ENCODE peak calls at places on chromosomes 3 and 15, in five cellular contexts. R, G, D, T and Z are unnamed samples.

GRCh38 chr15:82040862-82041261 is 5.0 kb downstream of the MEX3B start:
- DNase-seq in R (no peak), G (no peak), D (no peak), T (no peak), Z (no peak)

GRCh38 chr15:41620536-41621199 is 39.5 kb upstream of the MGA start:
- DNase-seq in R (no peak), G (no peak), D (no peak), T (no peak), Z (no peak)

GRCh38 chr3:128970741-128971048 is 23.2 kb downstream of the CFAP92 start:
- DNase-seq in R (no peak), G (no peak), D (no peak), T (no peak), Z (no peak)

GRCh38 chr3:64184621-64185020 is 40.6 kb downstream of the PRICKLE2 start:
- DNase-seq in R (no peak), G (peak; percentile 49), D (no peak), T (no peak), Z (no peak)

GRCh38 chr15:80536231-80536630 is 132.0 kb downstream of the ARNT2 start:
- DNase-seq in R (no peak), G (no peak), D (no peak), T (no peak), Z (no peak)

GRCh38 chr15:68229386-68230156 is at the start of gene CLN6:
- DNase-seq in R (peak; percentile 66), G (peak; percentile 50), D (peak; percentile 78), T (peak; percentile 94), Z (no peak)

GRCh38 chr15:92466834-92467233 is 73.2 kb downstream of the ST8SIA2 start:
- DNase-seq in R (no peak), G (no peak), D (no peak), T (no peak), Z (no peak)

GRCh38 chr3:14482271-14482721 is 57.8 kb downstream of the GRIP2 start:
- DNase-seq in R (no peak), G (no peak), D (no peak), T (no peak), Z (no peak)

GRCh38 chr3:194526164-194526563 is 39.4 kb upstream of the ATP13A3 start:
- DNase-seq in R (no peak), G (no peak), D (no peak), T (no peak), Z (no peak)

DNA sequence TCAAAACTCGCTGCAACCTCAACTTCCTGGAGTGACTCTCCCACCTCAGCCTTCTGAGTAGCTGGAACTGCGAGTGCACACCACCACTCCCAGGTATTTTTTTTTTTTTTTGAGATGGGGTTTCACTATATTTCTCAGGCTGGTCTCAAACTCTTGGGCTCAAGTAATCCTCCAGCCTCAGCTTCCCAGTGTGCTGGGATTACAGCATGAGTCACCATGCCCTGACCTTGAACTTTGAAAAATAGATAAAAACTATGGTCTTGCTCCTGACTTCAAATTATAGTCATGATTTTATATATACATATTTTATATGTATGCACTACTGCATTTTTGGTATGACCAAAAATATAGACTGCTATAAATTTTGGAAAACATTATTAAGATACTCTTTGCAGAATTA is 6.9 kb upstream of the PLSCR5 start:
- DNase-seq in R (no peak), G (no peak), D (no peak), T (no peak), Z (no peak)
- H3K27ac ChIP-seq in R (no peak overlapping the region), G (no peak overlapping the region), D (no peak overlapping the region), T (no peak overlapping the region), Z (no peak overlapping the region)

GRCh38 chr15:24075420-24076089 is 388.4 kb upstream of the NDN start:
- DNase-seq in R (no peak), G (no peak), D (no peak), T (no peak), Z (peak; percentile 31)
- H3K27ac ChIP-seq in R (no peak overlapping the region), G (no peak overlapping the region), D (no peak overlapping the region), T (no peak overlapping the region), Z (no peak overlapping the region)

DNA sequence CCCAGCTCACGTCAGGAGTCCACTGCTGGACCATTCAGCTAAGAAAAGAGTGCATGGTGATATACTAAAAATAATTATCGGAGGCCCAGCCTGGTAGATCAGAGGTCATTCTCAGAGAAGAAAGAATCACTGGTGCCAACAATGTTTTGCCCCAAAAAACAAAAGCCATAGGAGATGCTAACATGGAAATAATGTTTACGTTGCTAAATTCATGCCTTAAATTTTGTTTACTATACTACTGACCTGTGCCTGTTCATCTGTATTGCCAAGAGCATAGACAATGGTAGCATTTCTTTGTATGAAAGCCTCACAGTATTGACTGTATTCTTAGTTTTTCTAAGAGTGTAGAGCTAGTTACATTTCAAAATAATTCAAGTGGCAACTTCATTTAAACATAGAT is 138.1 kb upstream of the GPR149 start:
- DNase-seq in R (no peak), G (no peak), D (no peak), T (no peak), Z (no peak)
- H3K27ac ChIP-seq in R (no peak overlapping the region), G (no peak overlapping the region), D (no peak overlapping the region), T (no peak overlapping the region), Z (no peak overlapping the region)

GRCh38 chr3:67648229-67648628 is 6.2 kb downstream of the SUCLG2 start:
- DNase-seq in R (no peak), G (no peak), D (no peak), T (no peak), Z (no peak)
- H3K27ac ChIP-seq in R (peak overlapping the region; percentile 68), G (peak overlapping the region; percentile 68), D (no peak overlapping the region), T (no peak overlapping the region), Z (peak overlapping the region; percentile 46)

GRCh38 chr15:78389356-78389755 is 48.7 kb upstream of the IREB2 start:
- DNase-seq in R (no peak), G (no peak), D (no peak), T (no peak), Z (no peak)
- H3K27ac ChIP-seq in R (no peak overlapping the region), G (no peak overlapping the region), D (no peak overlapping the region), T (no peak overlapping the region), Z (no peak overlapping the region)